ENCODE peak calls at places on chromosomes 1 and 21, in eight cellular contexts. X is NCI-H1092 treated with DMSO at 0.1 percent for 48 hours; M is T-helper 2 cell; I is stimulated activated CD4-positive, alpha-beta T cell treated with anti-CD3 and anti-CD28 coated beads, Interleukin-4, amount 100 ng/mL, for 1 hour; C is body of pancreas; H is myocyte; D is AG08395; P is NCI-H345. F is an unnamed sample.

GRCh38 chr1:40004857-40005256 is 35.7 kb upstream of the CAP1 start:
- DNase-seq in D (no peak), M (no peak), P (no peak), X (no peak), C (no peak), H (peak), I (no peak), F (no peak)

GRCh38 chr1:17011439-17012307 is at the start of gene ATP13A2:
- DNase-seq in P (peak), M (peak), H (peak), D (peak), X (peak), C (peak), I (peak), F (peak)

GRCh38 chr1:180912801-180913616 is at the start of gene KIAA1614:
- DNase-seq in H (peak), X (peak), I (no peak), D (peak), P (no peak), C (no peak), M (no peak), F (no peak)

GRCh38 chr1:56472860-56473259 is 106.5 kb downstream of the PLPP3 start:
- DNase-seq in D (no peak), I (no peak), X (no peak), M (no peak), P (no peak), H (no peak), C (peak), F (no peak)

GRCh38 chr1:247367786-247368342 is 36.2 kb upstream of the ZNF496 start:
- DNase-seq in D (no peak), I (no peak), H (no peak), X (no peak), M (no peak), C (no peak), P (no peak), F (no peak)

GRCh38 chr1:8421721-8422120 is 103.8 kb downstream of the SLC45A1 start:
- DNase-seq in X (no peak), C (no peak), M (no peak), H (peak), I (no peak), P (no peak), D (peak), F (no peak)

GRCh38 chr1:10598088-10598712 is 123.5 kb downstream of the PEX14 start:
- DNase-seq in H (peak), P (no peak), D (no peak), X (peak), C (no peak), I (no peak), M (no peak), F (no peak)

GRCh38 chr1:37151789-37152188 is 117.5 kb upstream of the GRIK3 start:
- DNase-seq in M (no peak), I (no peak), H (no peak), P (no peak), X (no peak), C (no peak), D (no peak), F (no peak)

GRCh38 chr1:153987621-153988020 is 1.5 kb upstream of the RAB13 start:
- DNase-seq in M (no peak), H (no peak), X (no peak), P (no peak), C (no peak), I (no peak), D (no peak), F (no peak)

GRCh38 chr21:45308211-45309068 is 20.7 kb upstream of the POFUT2 start:
- DNase-seq in P (no peak), I (no peak), D (no peak), C (peak), H (peak), M (no peak), X (no peak), F (no peak)

GRCh38 chr1:51564124-51564523 is 45.1 kb upstream of the EPS15 start:
- DNase-seq in H (no peak), X (no peak), M (no peak), D (no peak), C (peak), P (no peak), I (no peak), F (no peak)

GRCh38 chr21:46100020-46100419 is 2.1 kb downstream of the COL6A2 start:
- DNase-seq in M (no peak), C (no peak), P (no peak), I (no peak), H (no peak), X (no peak), D (no peak), F (no peak)

GRCh38 chr1:61692155-61692783 is 32.7 kb downstream of the TM2D1 start:
- DNase-seq in P (no peak), D (peak), M (no peak), C (no peak), H (peak), X (no peak), I (no peak), F (peak)

GRCh38 chr1:206479164-206480125 is 9.2 kb downstream of the IKBKE start:
- DNase-seq in D (peak), I (peak), C (peak), M (peak), P (peak), H (peak), X (peak), F (peak)

GRCh38 chr1:158506369-158506987 is 34.5 kb downstream of the OR10R2 start:
- DNase-seq in C (peak), X (no peak), D (no peak), I (peak), P (no peak), M (peak), H (no peak), F (peak)

GRCh38 chr21:33308586-33309490 is 15.9 kb upstream of the IFNAR1 start:
- DNase-seq in C (no peak), M (no peak), P (peak), H (peak), X (peak), D (no peak), I (no peak), F (no peak)

GRCh38 chr1:104780470-104781078 is 1030.9 kb downstream of the AMY1C start:
- DNase-seq in M (no peak), I (no peak), H (peak), D (peak), C (no peak), X (peak), P (peak), F (no peak)

GRCh38 chr1:168121314-168122029 is 15.3 kb downstream of the GPR161 start:
- DNase-seq in M (no peak), X (no peak), D (peak), H (peak), P (no peak), C (peak), I (no peak), F (no peak)

GRCh38 chr1:9073148-9073547 is 3.7 kb upstream of the SLC2A5 start:
- DNase-seq in H (no peak), I (no peak), M (no peak), D (no peak), C (no peak), P (no peak), X (no peak), F (no peak)

GRCh38 chr1:85463666-85464496 is 1.1 kb downstream of the DDAH1 start:
- DNase-seq in X (peak), M (no peak), C (no peak), P (peak), D (peak), I (no peak), H (peak), F (no peak)

GRCh38 chr1:84758968-84759491 is 68.8 kb upstream of the SSX2IP start:
- DNase-seq in I (peak), H (peak), D (peak), C (peak), P (peak), M (no peak), X (peak), F (peak)

GRCh38 chr1:152050886-152051764 is 14.3 kb upstream of the S100A11 start:
- DNase-seq in X (no peak), I (no peak), C (no peak), D (no peak), M (no peak), H (no peak), P (no peak), F (no peak)

GRCh38 chr21:45552696-45553391 is 10.6 kb upstream of the SLC19A1 start:
- DNase-seq in P (no peak), X (no peak), M (no peak), I (no peak), C (no peak), H (no peak), D (no peak), F (no peak)

GRCh38 chr1:1361233-1361981 is 3.1 kb upstream of the MXRA8 start:
- DNase-seq in D (no peak), I (no peak), M (no peak), P (no peak), C (no peak), H (no peak), X (no peak), F (no peak)

GRCh38 chr1:180269848-180270766 is 40.0 kb downstream of the LHX4 start:
- DNase-seq in I (no peak), H (peak), C (peak), M (no peak), X (peak), P (no peak), D (no peak), F (no peak)

GRCh38 chr1:66711420-66711819 is 40.8 kb upstream of the DYNLT5 start:
- DNase-seq in D (peak), P (no peak), X (no peak), H (peak), C (no peak), M (no peak), I (no peak), F (no peak)

GRCh38 chr1:78607334-78607927 is 12.8 kb upstream of the IFI44L start:
- DNase-seq in D (peak), P (peak), C (no peak), X (no peak), M (no peak), H (peak), I (no peak), F (no peak)

GRCh38 chr1:81801834-81802531 is 1.2 kb downstream of the ADGRL2 start:
- DNase-seq in I (no peak), P (peak), D (peak), M (no peak), C (peak), H (peak), X (peak), F (peak)

GRCh38 chr1:7888248-7889010 is 35.6 kb upstream of the UTS2 start:
- DNase-seq in I (no peak), H (no peak), P (no peak), X (no peak), M (no peak), D (peak), C (no peak), F (no peak)

GRCh38 chr1:162678439-162678838 is 46.2 kb downstream of the DDR2 start:
- DNase-seq in C (peak), D (peak), M (no peak), P (no peak), H (peak), X (no peak), I (no peak), F (peak)